ENCODE peak calls at places on chromosome 21, in seven cellular contexts. Z is NCI-H1092; H is cardiac fibroblast; A is A172; I is activated CD4-positive, alpha-beta T cell treated with anti-CD3 and anti-CD28 coated beads, Interleukin-2, amount 50 U/mL, for 1 hour; D is stimulated activated CD4-positive, alpha-beta T cell treated with anti-CD3 and anti-CD28 coated beads, TNF-alpha, amount 100 ng/mL, for 24 hours; F is stimulated activated CD8-positive, alpha-beta memory T cell treated with anti-CD3 and anti-CD28 coated beads, Interleukin-15, amount 100 ng/mL, for 1 hour. W is an unnamed sample.

GRCh38 chr21:45365608-45366241 is 39.2 kb upstream of the COL18A1 start:
- DNase-seq in Z (no peak), H (peak), A (peak), I (no peak), D (no peak), F (no peak), W (no peak)

GRCh38 chr21:45001134-45002095 is 61.6 kb downstream of the SLX9 start:
- DNase-seq in Z (no peak), H (peak), A (peak), I (no peak), D (no peak), F (no peak), W (peak)

GRCh38 chr21:17730782-17731181 is 88.4 kb downstream of the C21orf91 start:
- DNase-seq in Z (no peak), H (peak), A (peak), I (no peak), D (no peak), F (no peak), W (no peak)

GRCh38 chr21:37829043-37829442 is 87.2 kb downstream of the KCNJ6 start:
- DNase-seq in Z (no peak), H (no peak), A (no peak), I (no peak), D (no peak), F (no peak), W (no peak)

GRCh38 chr21:14968821-14969220 is 96.0 kb downstream of the NRIP1 start:
- DNase-seq in Z (no peak), H (peak), A (no peak), I (no peak), D (no peak), F (no peak), W (no peak)

GRCh38 chr21:39348355-39349210 is at the start of gene HMGN1:
- DNase-seq in Z (peak), H (peak), A (peak), I (peak), D (peak), F (peak), W (peak)

GRCh38 chr21:45991606-45992301 is 10.2 kb downstream of the COL6A1 start:
- DNase-seq in Z (no peak), H (no peak), A (no peak), I (no peak), D (no peak), F (no peak), W (no peak)

GRCh38 chr21:36236052-36236730 is 79.6 kb downstream of the DOP1B start:
- DNase-seq in Z (no peak), H (no peak), A (no peak), I (no peak), D (no peak), F (no peak), W (no peak)

GRCh38 chr21:15775291-15775690 is 45.5 kb downstream of the USP25 start:
- DNase-seq in Z (no peak), H (no peak), A (no peak), I (no peak), D (no peak), F (no peak), W (no peak)

GRCh38 chr21:39707316-39707715 is 37.7 kb upstream of the IGSF5 start:
- DNase-seq in Z (no peak), H (no peak), A (no peak), I (no peak), D (no peak), F (no peak), W (no peak)

GRCh38 chr21:38774152-38774551 is 31.6 kb upstream of the ETS2 start:
- DNase-seq in Z (no peak), H (peak), A (no peak), I (no peak), D (no peak), F (no peak), W (no peak)

GRCh38 chr21:38925923-38926322 is 120.2 kb downstream of the ETS2 start:
- DNase-seq in Z (no peak), H (peak), A (peak), I (no peak), D (no peak), F (no peak), W (no peak)

GRCh38 chr21:29827236-29827635 is 112.6 kb downstream of the GRIK1 start:
- DNase-seq in Z (no peak), H (peak), A (no peak), I (no peak), D (no peak), F (no peak), W (no peak)

GRCh38 chr21:32131960-32132359 is 146.9 kb downstream of the MIS18A start:
- DNase-seq in Z (no peak), H (peak), A (peak), I (no peak), D (no peak), F (no peak), W (peak)

GRCh38 chr21:35390013-35390776 is 341.1 kb upstream of the RUNX1 start:
- DNase-seq in Z (peak), H (peak), A (no peak), I (no peak), D (no peak), F (no peak), W (peak)

GRCh38 chr21:30168086-30168485 is 1.5 kb upstream of the CLDN17 start:
- DNase-seq in Z (no peak), H (no peak), A (no peak), I (no peak), D (no peak), F (no peak), W (peak)

GRCh38 chr21:43921602-43921978 is 56.6 kb downstream of the AGPAT3 start:
- DNase-seq in Z (no peak), H (no peak), A (no peak), I (peak), D (no peak), F (no peak), W (no peak)

GRCh38 chr21:37145635-37146111 is 72.6 kb downstream of the TTC3 start:
- DNase-seq in Z (no peak), H (peak), A (peak), I (no peak), D (no peak), F (no peak), W (peak)

GRCh38 chr21:33330726-33331125 is 6.0 kb downstream of the IFNAR1 start:
- DNase-seq in Z (no peak), H (no peak), A (no peak), I (no peak), D (no peak), F (no peak), W (no peak)

GRCh38 chr21:44972821-44973220 is 33.0 kb downstream of the SLX9 start:
- DNase-seq in Z (no peak), H (peak), A (peak), I (no peak), D (no peak), F (no peak), W (no peak)

GRCh38 chr21:46661211-46661625 is 25.7 kb downstream of the PRMT2 start:
- DNase-seq in Z (peak), H (peak), A (no peak), I (peak), D (no peak), F (no peak), W (no peak)

GRCh38 chr21:34986561-34987533 is 62.3 kb downstream of the RUNX1 start:
- DNase-seq in Z (no peak), H (peak), A (peak), I (peak), D (peak), F (peak), W (no peak)

GRCh38 chr21:43908167-43908566 is 43.1 kb downstream of the AGPAT3 start:
- DNase-seq in Z (no peak), H (no peak), A (no peak), I (no peak), D (no peak), F (no peak), W (no peak)

GRCh38 chr21:35764586-35764985 is 295.7 kb downstream of the SETD4 start:
- DNase-seq in Z (no peak), H (no peak), A (no peak), I (no peak), D (no peak), F (no peak), W (no peak)

GRCh38 chr21:44613386-44614155 is 1.7 kb downstream of the KRTAP10-8 start:
- DNase-seq in Z (no peak), H (no peak), A (no peak), I (no peak), D (no peak), F (no peak), W (no peak)

GRCh38 chr21:16086936-16087335 is 357.2 kb downstream of the USP25 start:
- DNase-seq in Z (no peak), H (no peak), A (no peak), I (no peak), D (no peak), F (no peak), W (no peak)

GRCh38 chr21:45981641-45982255 is at the start of gene COL6A1:
- DNase-seq in Z (no peak), H (peak), A (peak), I (no peak), D (no peak), F (no peak), W (no peak)

GRCh38 chr21:21921410-21922232 is 923.4 kb downstream of the NCAM2 start:
- DNase-seq in Z (peak), H (peak), A (peak), I (no peak), D (no peak), F (no peak), W (no peak)

GRCh38 chr21:37849703-37850102 is 66.6 kb downstream of the KCNJ6 start:
- DNase-seq in Z (no peak), H (peak), A (peak), I (no peak), D (no peak), F (no peak), W (no peak)

GRCh38 chr21:28635541-28635940 is 357.1 kb downstream of the LTN1 start:
- DNase-seq in Z (no peak), H (peak), A (no peak), I (no peak), D (no peak), F (no peak), W (no peak)

GRCh38 chr21:46001821-46002681 is 20.5 kb downstream of the COL6A1 start:
- DNase-seq in Z (no peak), H (no peak), A (no peak), I (no peak), D (no peak), F (no peak), W (no peak)